ENCODE peak calls at places on chromosome 22, in four cellular contexts. One of them, this sample, is unnamed.
A peak's percentile ranks its signal among the peaks of the same experiment; 100 is the strongest.

GRCh38 chr22:29385305-29385704 is 3.1 kb downstream of the AP1B1 start:
- DNase-seq in NCI-H1694: no peak
- DNase-seq in DMS153: no peak
- DNase-seq in HTR-8/SVneo: no peak
- DNase-seq in this sample: no peak

GRCh38 chr22:22349455-22349836 is 104.9 kb downstream of the VPREB1 start:
- DNase-seq in DMS153: no peak
- DNase-seq in NCI-H1694: no peak
- DNase-seq in HTR-8/SVneo: no peak
- DNase-seq in this sample: no peak

GRCh38 chr22:50473855-50474671 is 772 bp downstream of the SBF1 start:
- DNase-seq in HTR-8/SVneo: no peak
- DNase-seq in DMS153: no peak
- DNase-seq in NCI-H1694: peak; percentile 12
- DNase-seq in this sample: no peak

GRCh38 chr22:45312856-45313255 is 3.1 kb downstream of the FAM118A start:
- DNase-seq in HTR-8/SVneo: no peak
- DNase-seq in NCI-H1694: no peak
- DNase-seq in DMS153: no peak
- DNase-seq in this sample: no peak

GRCh38 chr22:44431256-44431655 is 66.8 kb downstream of the RTL6 start:
- DNase-seq in NCI-H1694: no peak
- DNase-seq in HTR-8/SVneo: no peak
- DNase-seq in DMS153: no peak
- DNase-seq in this sample: no peak

GRCh38 chr22:49380095-49380827 is 447.4 kb downstream of the BRD1 start:
- DNase-seq in DMS153: no peak
- DNase-seq in HTR-8/SVneo: no peak
- DNase-seq in NCI-H1694: no peak
- DNase-seq in this sample: no peak

GRCh38 chr22:46511391-46512370 is 25.7 kb downstream of the CELSR1 start:
- DNase-seq in HTR-8/SVneo: no peak
- DNase-seq in NCI-H1694: no peak
- DNase-seq in DMS153: no peak
- DNase-seq in this sample: no peak

GRCh38 chr22:42969348-42969975 is 45.5 kb downstream of the PACSIN2 start:
- DNase-seq in NCI-H1694: no peak
- DNase-seq in HTR-8/SVneo: no peak
- DNase-seq in DMS153: no peak
- DNase-seq in this sample: no peak

GRCh38 chr22:20771918-20772625 is 1.8 kb upstream of the SERPIND1 start:
- DNase-seq in HTR-8/SVneo: no peak
- DNase-seq in DMS153: no peak
- DNase-seq in NCI-H1694: no peak
- DNase-seq in this sample: no peak

GRCh38 chr22:44446483-44446882 is 51.5 kb downstream of the RTL6 start:
- DNase-seq in NCI-H1694: no peak
- DNase-seq in HTR-8/SVneo: no peak
- DNase-seq in DMS153: no peak
- DNase-seq in this sample: no peak

GRCh38 chr22:21447694-21448402 is 19.3 kb upstream of the TMEM191C start:
- DNase-seq in NCI-H1694: no peak
- DNase-seq in HTR-8/SVneo: no peak
- DNase-seq in DMS153: no peak
- DNase-seq in this sample: no peak

GRCh38 chr22:20084547-20085413 is 4.7 kb downstream of the DGCR8 start:
- DNase-seq in NCI-H1694: peak; percentile 31
- DNase-seq in HTR-8/SVneo: no peak
- DNase-seq in DMS153: no peak
- DNase-seq in this sample: no peak

GRCh38 chr22:25741692-25742626 is at the start of gene MYO18B:
- DNase-seq in DMS153: no peak
- DNase-seq in NCI-H1694: no peak
- DNase-seq in HTR-8/SVneo: no peak
- DNase-seq in this sample: no peak

GRCh38 chr22:45482169-45482568 is 20.5 kb upstream of the FBLN1 start:
- DNase-seq in HTR-8/SVneo: no peak
- DNase-seq in NCI-H1694: no peak
- DNase-seq in DMS153: no peak
- DNase-seq in this sample: no peak

GRCh38 chr22:41234815-41235687 is 5.7 kb downstream of the CHADL start:
- DNase-seq in NCI-H1694: no peak
- DNase-seq in HTR-8/SVneo: no peak
- DNase-seq in DMS153: no peak
- DNase-seq in this sample: peak; percentile 72

GRCh38 chr22:41380993-41381328 is 781 bp upstream of the TEF start:
- DNase-seq in DMS153: peak; percentile 61
- DNase-seq in HTR-8/SVneo: peak; percentile 57
- DNase-seq in NCI-H1694: no peak
- DNase-seq in this sample: no peak

GRCh38 chr22:24331468-24332440 is 61.1 kb downstream of the SPECC1L start:
- DNase-seq in DMS153: no peak
- DNase-seq in HTR-8/SVneo: no peak
- DNase-seq in NCI-H1694: no peak
- DNase-seq in this sample: no peak

GRCh38 chr22:21816787-21817496 is 50.5 kb downstream of the MAPK1 start:
- DNase-seq in HTR-8/SVneo: peak; percentile 46
- DNase-seq in NCI-H1694: no peak
- DNase-seq in DMS153: peak; percentile 33
- DNase-seq in this sample: no peak

GRCh38 chr22:48536691-48537591 is 1290.7 kb downstream of the BRD1 start:
- DNase-seq in DMS153: no peak
- DNase-seq in NCI-H1694: peak; percentile 72
- DNase-seq in HTR-8/SVneo: no peak
- DNase-seq in this sample: peak; percentile 85

GRCh38 chr22:42074153-42074750 is at the start of gene PHETA2:
- DNase-seq in DMS153: no peak
- DNase-seq in NCI-H1694: no peak
- DNase-seq in HTR-8/SVneo: no peak
- DNase-seq in this sample: no peak

GRCh38 chr22:24112188-24112587 is 69.1 kb upstream of the SUSD2 start:
- DNase-seq in HTR-8/SVneo: no peak
- DNase-seq in NCI-H1694: no peak
- DNase-seq in DMS153: no peak
- DNase-seq in this sample: no peak

GRCh38 chr22:44595841-44596341 is 97.9 kb upstream of the RTL6 start:
- DNase-seq in DMS153: no peak
- DNase-seq in HTR-8/SVneo: no peak
- DNase-seq in NCI-H1694: peak; percentile 42
- DNase-seq in this sample: peak; percentile 90

GRCh38 chr22:30240541-30241417 is 5.8 kb downstream of the LIF start:
- DNase-seq in NCI-H1694: no peak
- DNase-seq in HTR-8/SVneo: no peak
- DNase-seq in DMS153: no peak
- DNase-seq in this sample: no peak

GRCh38 chr22:25410849-25411248 is 153.6 kb upstream of the GRK3 start:
- DNase-seq in HTR-8/SVneo: no peak
- DNase-seq in DMS153: no peak
- DNase-seq in NCI-H1694: no peak
- DNase-seq in this sample: no peak

GRCh38 chr22:50247748-50248147 is 2.9 kb upstream of the TUBGCP6 start:
- DNase-seq in NCI-H1694: no peak
- DNase-seq in HTR-8/SVneo: no peak
- DNase-seq in DMS153: peak; percentile 83
- DNase-seq in this sample: no peak

GRCh38 chr22:25551396-25551795 is 13.1 kb upstream of the GRK3 start:
- DNase-seq in HTR-8/SVneo: no peak
- DNase-seq in DMS153: no peak
- DNase-seq in NCI-H1694: no peak
- DNase-seq in this sample: no peak

GRCh38 chr22:44331881-44332714 is 19.3 kb upstream of the SHISAL1 start:
- DNase-seq in HTR-8/SVneo: no peak
- DNase-seq in DMS153: no peak
- DNase-seq in NCI-H1694: no peak
- DNase-seq in this sample: peak; percentile 24

GRCh38 chr22:50293441-50294318 is 13.8 kb downstream of the PLXNB2 start:
- DNase-seq in DMS153: peak; percentile 49
- DNase-seq in HTR-8/SVneo: peak; percentile 79
- DNase-seq in NCI-H1694: no peak
- DNase-seq in this sample: no peak

GRCh38 chr22:17870408-17870807 is 96.1 kb upstream of the BID start:
- DNase-seq in HTR-8/SVneo: no peak
- DNase-seq in DMS153: no peak
- DNase-seq in NCI-H1694: no peak
- DNase-seq in this sample: no peak

GRCh38 chr22:36928181-36928580 is 14.8 kb downstream of the CSF2RB start:
- DNase-seq in HTR-8/SVneo: no peak
- DNase-seq in NCI-H1694: no peak
- DNase-seq in DMS153: no peak
- DNase-seq in this sample: no peak

GRCh38 chr22:43501951-43502874 is 90.4 kb downstream of the MPPED1 start:
- DNase-seq in DMS153: no peak
- DNase-seq in HTR-8/SVneo: no peak
- DNase-seq in NCI-H1694: peak; percentile 65
- DNase-seq in this sample: peak; percentile 84